ENCODE peak calls at places on chromosomes 13 and 19, in nine cellular contexts. S is psoas muscle; F is kidney; G is CD4-positive, CD25-positive, alpha-beta regulatory T cell; H is left ventricle myocardium inferior; I is ascending aorta; M is heart left ventricle; K is body of pancreas; T is CD8-positive, alpha-beta T cell. W is an unnamed sample. For H3K36me3, the result is how much of the 10 kb centered on the place peaks cover.

GRCh38 chr13:21668665-21669599 is 1.9 kb upstream of the FGF9 start:
- DNase-seq in S (peak), F (peak), G (peak), H (no peak), I (no peak), M (peak), K (peak), T (peak), W (peak)

GRCh38 chr19:48480151-48480475 is 10.9 kb downstream of the CYTH2 start:
- DNase-seq in S (peak), F (peak), G (no peak), H (peak), I (no peak), M (peak), K (peak), T (peak), W (no peak)

GRCh38 chr13:106373304-106373988 is 162.0 kb downstream of the EFNB2 start:
- DNase-seq in S (no peak), F (no peak), G (no peak), H (no peak), I (no peak), M (no peak), K (no peak), T (no peak), W (no peak)

GRCh38 chr13:77219401-77219800 is 107.5 kb downstream of the MYCBP2 start:
- DNase-seq in S (no peak), F (no peak), G (no peak), H (no peak), I (no peak), M (no peak), K (no peak), T (no peak), W (no peak)

GRCh38 chr13:50387124-50387581 is 371.9 kb downstream of the KCNRG start:
- DNase-seq in S (peak), F (peak), G (peak), H (peak), I (peak), M (peak), K (peak), T (peak), W (no peak)

GRCh38 chr13:28177327-28177726 is 39.0 kb downstream of the PAN3 start:
- DNase-seq in S (no peak), F (no peak), G (no peak), H (no peak), I (no peak), M (no peak), K (no peak), T (no peak), W (no peak)

GRCh38 chr19:35986664-35987570 is 8.1 kb upstream of the SDHAF1 start:
- DNase-seq in S (peak), F (no peak), G (no peak), H (peak), I (no peak), M (no peak), K (peak), T (peak), W (no peak)

GRCh38 chr19:15373644-15374043 is 5.9 kb downstream of the AKAP8 start:
- DNase-seq in S (peak), F (peak), G (no peak), H (no peak), I (no peak), M (no peak), K (no peak), T (no peak), W (no peak)

GRCh38 chr13:72469932-72470331 is 257.5 kb downstream of the MZT1 start:
- DNase-seq in S (no peak), F (no peak), G (no peak), H (no peak), I (no peak), M (no peak), K (no peak), T (no peak), W (no peak)

GRCh38 chr19:49988433-49988832 is 27.5 kb upstream of the SIGLEC11 start:
- DNase-seq in S (no peak), F (no peak), G (no peak), H (no peak), I (no peak), M (no peak), K (no peak), T (no peak), W (no peak)

GRCh38 chr13:97743946-97744345 is 209.5 kb upstream of the IPO5 start:
- DNase-seq in S (no peak), F (no peak), G (no peak), H (no peak), I (no peak), M (no peak), K (no peak), T (no peak), W (no peak)

DNA sequence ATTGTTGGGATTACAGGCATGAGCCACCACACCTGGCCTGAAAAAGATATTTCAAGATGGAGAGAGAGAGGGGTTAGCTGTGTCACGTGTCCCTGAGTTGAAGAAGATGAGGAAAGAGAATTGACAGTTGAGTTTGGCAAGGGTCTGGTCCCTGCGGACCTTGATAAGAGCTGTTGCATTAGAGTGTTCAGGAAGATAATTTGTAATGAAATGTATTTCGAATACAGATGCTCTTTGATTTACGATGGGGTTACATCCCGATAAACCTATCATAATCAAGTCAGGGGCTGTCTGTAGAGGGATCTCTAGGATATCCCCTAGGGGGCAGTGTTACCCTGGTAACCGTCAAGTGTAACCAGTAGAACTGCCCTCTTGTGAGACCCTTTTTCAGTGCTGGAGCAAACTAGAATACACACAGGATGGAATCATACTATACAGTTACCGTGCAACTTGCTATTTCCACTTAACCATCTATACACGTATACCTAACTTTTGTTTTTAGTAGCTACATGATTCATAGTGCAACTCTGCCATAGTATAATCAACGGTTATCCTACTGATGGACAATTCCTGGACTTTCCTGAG is 1.5 kb upstream of the ELOF1 start:
- DNase-seq in S (no peak), F (no peak), G (peak), H (no peak), I (no peak), M (no peak), K (peak), T (peak), W (peak)
- H3K27ac ChIP-seq in S (no peak), F (no peak), G (no peak), H (no peak), I (no peak), M (no peak), K (no peak), T (no peak), W (no peak)

DNA sequence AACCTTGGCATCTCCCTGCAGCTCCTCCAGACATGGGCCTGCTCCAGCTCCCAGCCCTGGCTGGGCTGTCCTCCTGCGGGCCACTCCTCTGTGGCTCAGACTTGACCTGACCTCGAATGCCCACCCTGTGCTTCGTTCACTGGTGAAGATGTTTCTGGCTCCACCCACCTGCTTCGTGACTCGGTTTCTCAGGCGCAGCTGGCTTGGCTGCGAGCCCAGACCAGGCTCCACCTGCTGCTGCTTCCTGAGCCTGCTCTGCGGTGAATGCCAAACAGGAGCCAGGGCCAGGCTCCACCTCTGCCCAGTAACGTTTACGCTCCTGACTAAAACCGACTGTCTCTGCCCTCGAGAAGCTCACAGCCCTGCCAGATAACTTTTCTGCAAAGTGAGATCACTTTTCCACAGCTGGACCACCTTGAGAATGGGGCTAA is 8.9 kb upstream of the RSPH6A start:
- DNase-seq in S (peak), F (peak), G (no peak), H (no peak), I (no peak), M (peak), K (peak), T (no peak), W (no peak)
- H3K36me3 ChIP-seq in S (half or more), F (under half), G (under half), H (half or more), I (half or more), M (under half), K (under half), T (under half), W (half or more)

DNA sequence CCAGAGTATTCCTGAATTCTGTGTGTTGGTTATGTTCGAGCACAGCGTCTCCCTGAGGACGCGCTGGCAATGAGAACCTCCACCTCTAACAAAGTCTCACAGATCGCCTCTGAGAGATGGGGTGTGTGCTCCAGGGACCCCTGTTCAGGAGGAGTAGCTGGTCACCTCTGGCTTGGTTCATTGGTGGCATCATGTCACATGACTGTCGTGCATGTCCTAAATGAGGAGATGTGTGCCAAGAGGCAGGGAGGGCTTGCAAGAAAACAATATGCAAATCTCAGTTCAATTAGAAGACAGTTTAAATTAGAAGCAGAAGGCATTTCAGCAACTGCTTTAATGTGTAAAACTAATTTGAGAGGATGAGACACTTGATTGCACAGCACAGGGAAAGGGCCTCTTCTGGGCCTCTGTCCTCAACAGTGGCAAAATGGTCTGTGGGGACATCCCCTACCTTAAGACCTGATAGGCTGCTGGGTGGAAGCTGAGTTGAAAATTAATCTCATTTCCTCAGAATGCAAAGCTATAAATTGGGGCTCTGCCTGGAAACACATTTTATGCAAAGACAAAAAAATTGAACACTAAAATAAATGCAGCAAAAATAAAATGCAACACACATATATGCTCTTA is 54.6 kb downstream of the SPATA13 start:
- DNase-seq in S (no peak), F (no peak), G (no peak), H (no peak), I (no peak), M (no peak), K (no peak), T (no peak), W (no peak)
- H3K27ac ChIP-seq in S (no peak), F (peak), G (no peak), H (peak), I (no peak), M (no peak), K (peak), T (no peak), W (no peak)

GRCh38 chr19:3458229-3458555 is 22.1 kb downstream of the SMIM24 start:
- DNase-seq in S (no peak), F (no peak), G (no peak), H (no peak), I (no peak), M (no peak), K (no peak), T (no peak), W (no peak)
- H3K36me3 ChIP-seq in S (half or more), F (under half), G (under half), H (half or more), I (under half), M (under half), K (under half), T (under half), W (under half)

GRCh38 chr19:10646781-10647180 is 7.4 kb upstream of the ILF3 start:
- DNase-seq in S (no peak), F (no peak), G (no peak), H (no peak), I (no peak), M (no peak), K (peak), T (no peak), W (no peak)
- H3K27ac ChIP-seq in S (no peak), F (no peak), G (no peak), H (peak), I (peak), M (peak), K (peak), T (no peak), W (no peak)

GRCh38 chr13:33110386-33110712 is 94.1 kb downstream of the KL start:
- DNase-seq in S (no peak), F (no peak), G (no peak), H (no peak), I (no peak), M (no peak), K (no peak), T (no peak), W (no peak)
- H3K36me3 ChIP-seq in S (half or more), F (under half), G (under half), H (half or more), I (under half), M (under half), K (under half), T (under half), W (under half)

GRCh38 chr19:6417713-6418561 is 6.7 kb downstream of the KHSRP start:
- DNase-seq in S (peak), F (no peak), G (no peak), H (no peak), I (no peak), M (no peak), K (peak), T (no peak), W (no peak)
- H3K27ac ChIP-seq in S (no peak), F (no peak), G (no peak), H (no peak), I (no peak), M (no peak), K (no peak), T (no peak), W (no peak)

W was measured in naive thymus-derived CD4-positive, alpha-beta T cell.